ENCODE peak calls at places on chromosomes 16 and 17, in six cellular contexts. I is tibial nerve, U is H9, K is ascending aorta, Q is body of pancreas, L is PC-3. H is an unnamed sample. For H3K9me3, the result is how much of the 10 kb centered on the place peaks cover.

GRCh38 chr17:37708616-37709212 is 36.1 kb downstream of the HNF1B start:
- DNase-seq in I (no peak), U (no peak), K (no peak), Q (peak), L (no peak), H (peak)

GRCh38 chr17:82931696-82932060 is 91.9 kb upstream of the ZNF750 start:
- DNase-seq in I (peak), U (no peak), K (peak), Q (peak), L (peak), H (no peak)

GRCh38 chr16:72921620-72922019 is 126.3 kb downstream of the ZFHX3 start:
- DNase-seq in I (no peak), U (no peak), K (peak), Q (peak), L (no peak), H (no peak)

GRCh38 chr16:27232061-27232841 is 28.9 kb downstream of the KDM8 start:
- DNase-seq in I (no peak), U (no peak), K (no peak), Q (no peak), L (no peak), H (no peak)

GRCh38 chr16:84889066-84889465 is 69.3 kb downstream of the CRISPLD2 start:
- DNase-seq in I (no peak), U (no peak), K (no peak), Q (no peak), L (no peak), H (no peak)

GRCh38 chr17:37079735-37080134 is 131.0 kb downstream of the AATF start:
- DNase-seq in I (no peak), U (no peak), K (no peak), Q (no peak), L (no peak), H (no peak)

GRCh38 chr17:19260958-19261357 is 23.8 kb downstream of the EPN2 start:
- DNase-seq in I (no peak), U (no peak), K (no peak), Q (no peak), L (peak), H (no peak)

GRCh38 chr17:20721151-20721550 is 141.6 kb downstream of the CDRT15L2 start:
- DNase-seq in I (no peak), U (no peak), K (no peak), Q (no peak), L (peak), H (no peak)

GRCh38 chr16:30937692-30938091 is 11.2 kb upstream of the ORAI3 start:
- DNase-seq in I (no peak), U (no peak), K (no peak), Q (no peak), L (no peak), H (peak)

GRCh38 chr16:89038221-89038721 is 55.4 kb upstream of the ACSF3 start:
- DNase-seq in I (no peak), U (no peak), K (no peak), Q (no peak), L (no peak), H (no peak)

GRCh38 chr16:10577305-10578202 is 2.8 kb downstream of the EMP2 start:
- DNase-seq in I (no peak), U (peak), K (no peak), Q (peak), L (peak), H (peak)

GRCh38 chr16:89557230-89557935 is 3.1 kb upstream of the RPL13 start:
- DNase-seq in I (peak), U (peak), K (peak), Q (peak), L (peak), H (peak)

GRCh38 chr16:4428500-4428899 is 2.8 kb downstream of the DNAJA3 start:
- DNase-seq in I (no peak), U (no peak), K (no peak), Q (no peak), L (peak), H (no peak)

GRCh38 chr17:7825206-7825980 is 8.6 kb upstream of the KDM6B start:
- DNase-seq in I (no peak), U (peak), K (no peak), Q (no peak), L (peak), H (peak)

GRCh38 chr17:50123649-50124349 is 6.2 kb downstream of the SAMD14 start:
- DNase-seq in I (no peak), U (peak), K (no peak), Q (peak), L (no peak), H (peak)

GRCh38 chr17:80855968-80856862 is 135.4 kb upstream of the CHMP6 start:
- DNase-seq in I (no peak), U (no peak), K (peak), Q (no peak), L (peak), H (peak)

GRCh38 chr16:66278604-66279262 is 87.8 kb upstream of the CDH5 start:
- DNase-seq in I (no peak), U (peak), K (no peak), Q (no peak), L (peak), H (peak)

GRCh38 chr17:47220531-47220999 is 11.4 kb downstream of the MYL4 start:
- DNase-seq in I (no peak), U (no peak), K (no peak), Q (no peak), L (no peak), H (peak)

GRCh38 chr17:6061290-6061689 is 8.9 kb upstream of the WSCD1 start:
- DNase-seq in I (no peak), U (no peak), K (peak), Q (no peak), L (peak), H (no peak)

GRCh38 chr16:84718-85452 is 6.9 kb downstream of the MPG start:
- DNase-seq in I (no peak), U (no peak), K (peak), Q (peak), L (peak), H (no peak)

GRCh38 chr17:63528183-63528582 is 5.0 kb downstream of the KCNH6 start:
- DNase-seq in I (no peak), U (no peak), K (no peak), Q (no peak), L (no peak), H (no peak)

GRCh38 chr17:63531022-63531965 is 8.1 kb downstream of the KCNH6 start:
- DNase-seq in I (no peak), U (no peak), K (no peak), Q (no peak), L (no peak), H (no peak)

GRCh38 chr17:63526861-63527260 is 3.7 kb downstream of the KCNH6 start:
- DNase-seq in I (no peak), U (no peak), K (no peak), Q (no peak), L (no peak), H (no peak)

GRCh38 chr17:63530557-63531021 is 7.4 kb downstream of the KCNH6 start:
- DNase-seq in I (no peak), U (no peak), K (no peak), Q (no peak), L (no peak), H (no peak)

GRCh38 chr17:63529711-63530556 is 6.8 kb downstream of the KCNH6 start:
- DNase-seq in I (no peak), U (no peak), K (no peak), Q (no peak), L (no peak), H (peak)
- H3K9me3 ChIP-seq in I (under half), U (under half), K (under half), Q (under half), L (under half), H (under half)

GRCh38 chr17:43767053-43767712 is 8.6 kb upstream of the SOST start:
- DNase-seq in I (no peak), U (no peak), K (no peak), Q (no peak), L (no peak), H (no peak)
- H3K27ac ChIP-seq in I (no peak), U (no peak), K (no peak), Q (no peak), L (no peak), H (no peak)

DNA sequence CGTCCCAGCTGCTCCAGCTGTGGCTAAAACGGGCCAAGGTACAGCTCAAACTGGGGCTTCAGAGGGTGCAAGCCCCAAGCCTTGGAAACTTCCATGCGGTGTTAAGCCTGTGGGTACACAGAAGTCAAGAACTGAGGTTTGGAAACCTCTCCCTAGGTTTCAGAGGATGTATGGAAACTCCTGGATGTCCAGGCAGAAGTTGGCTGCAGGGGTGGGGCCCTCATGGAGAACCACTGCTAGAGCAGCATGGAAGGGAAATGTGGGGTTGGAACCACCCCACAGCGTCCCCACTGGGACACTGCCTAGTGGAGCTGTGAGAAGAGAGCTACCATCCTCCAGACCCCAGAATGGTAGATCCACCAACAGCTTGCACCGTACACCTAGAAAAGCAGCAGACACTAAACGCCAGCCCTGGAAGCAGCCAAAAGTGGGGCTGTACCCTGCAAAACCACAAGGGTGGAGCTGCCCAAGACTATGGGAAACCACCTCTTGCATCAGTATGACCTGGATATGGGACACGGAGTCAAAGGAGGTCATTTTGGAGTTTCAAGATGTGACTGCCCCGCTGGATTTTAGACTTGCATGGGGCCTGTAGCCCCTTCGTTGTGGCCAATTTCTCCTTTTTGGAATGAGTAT is 2.2 kb downstream of the SDR42E1 start:
- DNase-seq in I (no peak), U (no peak), K (no peak), Q (no peak), L (no peak), H (no peak)
- H3K9me3 ChIP-seq in I (under half), U (under half), K (under half), Q (under half), L (under half), H (under half)

GRCh38 chr16:14043278-14043677 is 27.8 kb upstream of the MRTFB start:
- DNase-seq in I (no peak), U (no peak), K (no peak), Q (no peak), L (no peak), H (no peak)

GRCh38 chr16:14042706-14043105 is 28.4 kb upstream of the MRTFB start:
- DNase-seq in I (no peak), U (no peak), K (no peak), Q (no peak), L (no peak), H (peak)

GRCh38 chr16:14041164-14041563 is 30.0 kb upstream of the MRTFB start:
- DNase-seq in I (no peak), U (no peak), K (no peak), Q (no peak), L (no peak), H (no peak)

GRCh38 chr16:14037960-14038359 is 33.2 kb upstream of the MRTFB start:
- DNase-seq in I (no peak), U (no peak), K (no peak), Q (no peak), L (no peak), H (no peak)

GRCh38 chr16:14043793-14044192 is 27.3 kb upstream of the MRTFB start:
- DNase-seq in I (no peak), U (no peak), K (no peak), Q (no peak), L (no peak), H (no peak)
- H3K27ac ChIP-seq in I (no peak), U (no peak), K (peak), Q (peak), L (no peak), H (no peak)

GRCh38 chr17:70865993-70866804 is 696.9 kb downstream of the KCNJ2 start:
- DNase-seq in I (no peak), U (no peak), K (no peak), Q (no peak), L (no peak), H (no peak)
- H3K9me3 ChIP-seq in I (under half), U (under half), K (under half), Q (under half), L (under half), H (under half)

GRCh38 chr17:34365340-34365739 is 2.3 kb upstream of the CCL1 start:
- DNase-seq in I (no peak), U (no peak), K (no peak), Q (no peak), L (no peak), H (peak)

GRCh38 chr17:34366051-34366450 is 3.0 kb upstream of the CCL1 start:
- DNase-seq in I (no peak), U (peak), K (no peak), Q (no peak), L (no peak), H (peak)

GRCh38 chr17:34363183-34363661 is at the start of gene CCL1:
- DNase-seq in I (no peak), U (no peak), K (no peak), Q (no peak), L (no peak), H (no peak)

GRCh38 chr17:34366529-34367107 is 3.6 kb upstream of the CCL1 start:
- DNase-seq in I (no peak), U (peak), K (no peak), Q (no peak), L (no peak), H (peak)

GRCh38 chr17:34364741-34365140 is 1.7 kb upstream of the CCL1 start:
- DNase-seq in I (no peak), U (peak), K (no peak), Q (no peak), L (no peak), H (peak)
- H3K27ac ChIP-seq in I (no peak), U (no peak), K (no peak), Q (no peak), L (no peak), H (no peak)

DNA sequence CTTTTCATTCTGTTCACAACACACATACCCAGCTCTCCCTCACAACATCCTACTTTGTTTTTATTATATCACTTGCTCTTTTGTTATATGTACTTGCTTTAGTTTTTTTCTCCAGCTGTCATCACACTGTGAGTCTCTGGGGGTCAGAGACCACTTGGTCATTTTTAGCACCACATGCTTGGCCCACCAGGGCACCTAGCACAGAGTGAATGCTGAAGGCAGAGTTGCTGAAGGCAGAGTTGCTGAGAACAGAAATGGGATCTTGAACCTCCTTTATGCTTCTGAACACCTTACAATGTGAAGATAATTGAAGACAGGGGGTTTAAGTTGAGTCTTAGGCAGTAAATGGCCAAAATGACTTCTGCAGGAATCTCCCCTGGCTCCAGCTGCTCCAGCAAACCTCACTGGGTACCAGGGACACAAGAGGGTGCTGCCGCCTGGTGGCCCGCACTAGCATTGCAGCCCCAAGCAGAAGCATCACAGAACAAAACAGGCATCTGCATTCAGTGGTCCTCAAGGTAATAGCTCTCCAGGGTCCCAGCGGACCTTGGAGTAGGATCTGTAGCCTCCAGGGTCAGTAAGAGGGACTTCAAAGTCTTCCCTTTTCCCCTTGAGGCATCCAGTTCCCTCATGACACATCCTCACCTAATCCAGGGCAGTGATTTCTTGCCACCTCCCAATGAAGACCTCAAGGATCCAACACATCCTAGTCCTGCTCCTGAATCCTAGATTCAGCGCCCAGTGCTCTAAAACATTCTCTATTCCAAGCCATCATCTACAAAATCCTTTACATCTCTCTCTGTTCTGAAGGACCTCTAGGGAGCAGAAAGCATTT is 1972.6 kb downstream of the TP53TG3F start:
- DNase-seq in I (no peak), U (no peak), K (no peak), Q (peak), L (no peak), H (peak)
- H3K9me3 ChIP-seq in I (under half), U (half or more), K (under half), Q (under half), L (under half), H (half or more)

DNA sequence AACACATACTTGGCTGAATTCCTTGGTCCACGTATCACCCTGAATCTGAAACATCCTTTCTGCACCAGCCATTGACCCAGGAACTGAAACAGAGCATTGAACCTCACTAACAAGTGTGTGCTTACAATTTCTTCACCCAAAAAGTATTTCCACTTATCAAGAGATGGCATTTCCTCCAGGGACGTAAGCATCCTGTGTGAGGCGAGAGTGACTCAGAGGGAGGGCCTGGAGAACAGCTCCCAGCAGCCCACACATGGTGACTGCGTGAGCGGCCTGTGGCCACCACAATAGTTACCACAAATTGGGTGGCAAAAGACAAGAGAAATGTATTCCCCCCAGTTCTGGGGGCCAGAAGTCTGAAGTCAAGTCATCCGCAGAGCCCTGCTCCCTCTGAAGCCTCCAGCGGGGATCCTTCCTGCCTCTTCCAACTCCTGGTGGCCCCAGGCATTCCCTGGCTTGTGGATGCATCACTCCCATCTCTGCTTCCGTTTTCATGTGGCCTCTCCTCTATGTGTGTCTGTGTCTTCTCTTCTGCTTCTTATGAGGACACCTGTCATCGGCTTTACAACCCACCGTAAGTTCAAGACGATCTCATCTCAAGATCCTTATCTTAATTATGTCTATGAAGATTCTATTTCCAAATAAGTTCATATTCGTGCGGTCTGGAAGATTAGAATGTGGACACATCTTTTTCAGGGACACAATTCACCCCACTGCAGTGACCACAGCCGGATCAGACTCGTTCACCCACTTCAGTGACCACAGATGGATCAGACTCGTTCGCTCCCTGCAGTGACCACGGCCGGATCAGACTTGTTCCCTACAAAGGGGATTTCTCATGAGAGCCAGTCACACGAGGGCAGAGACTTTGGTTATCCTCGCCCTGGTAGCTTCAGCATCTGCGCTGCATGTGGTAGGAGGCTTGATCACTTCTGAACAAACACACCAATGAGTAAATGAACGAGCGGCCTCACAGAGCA is 122.6 kb upstream of the FOXF1 start:
- DNase-seq in I (no peak), U (no peak), K (no peak), Q (no peak), L (peak), H (no peak)
- H3K27ac ChIP-seq in I (no peak), U (no peak), K (no peak), Q (no peak), L (no peak), H (no peak)

DNA sequence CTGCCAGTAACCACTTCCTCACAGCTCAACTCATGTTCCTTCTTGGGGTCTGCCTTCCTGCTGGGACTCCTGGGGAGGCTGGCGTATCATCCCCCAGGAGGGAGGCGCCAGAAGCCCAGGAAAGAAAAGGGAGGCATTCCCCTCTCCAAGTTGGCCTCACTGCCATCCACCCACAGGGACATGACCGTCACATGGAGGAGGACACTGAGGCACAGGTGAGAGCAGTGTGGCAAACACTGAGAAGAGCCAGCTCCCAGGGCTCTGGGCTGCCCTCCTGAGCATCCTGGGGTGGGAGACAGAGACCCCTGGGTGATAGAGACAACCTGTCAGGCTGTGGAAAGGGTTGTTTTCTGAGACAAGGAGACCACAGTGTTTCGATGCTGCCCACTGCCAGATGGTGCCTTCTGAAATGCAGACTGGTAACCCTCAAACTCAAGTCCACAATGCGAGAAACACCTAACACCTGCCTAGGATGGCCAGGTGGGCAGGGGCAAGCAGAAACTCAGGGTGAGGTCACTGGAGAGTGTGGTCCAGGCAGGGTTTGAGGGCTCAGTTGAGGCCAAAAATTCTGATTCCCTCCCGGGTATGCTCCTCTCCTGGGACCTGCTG is 1722.1 kb downstream of the TP53TG3F start:
- DNase-seq in I (no peak), U (no peak), K (no peak), Q (no peak), L (no peak), H (no peak)
- H3K9me3 ChIP-seq in I (under half), U (half or more), K (under half), Q (under half), L (under half), H (half or more)

H was measured in endodermal cell.